ENCODE peak calls at places on chromosomes 3 and 15, in eight cellular contexts. W is Ammon's horn, D is GDM1, F is lower lobe of right lung, E is NCI-H146, U is Calu3, N is Kasumi-1, A is activated gamma-delta T cell. T is an unnamed sample.

GRCh38 chr15:68635142-68635541 is 56.3 kb downstream of the CORO2B start:
- DNase-seq in N (no peak), D (no peak), U (no peak), W (peak; percentile 86), F (no peak), A (no peak), E (no peak), T (no peak)

GRCh38 chr3:67461667-67462142 is 192.7 kb downstream of the SUCLG2 start:
- DNase-seq in W (no peak), D (no peak), E (no peak), U (no peak), F (no peak), A (no peak), N (no peak), T (no peak)

GRCh38 chr3:26089249-26089648 is 299.4 kb downstream of the OXSM start:
- DNase-seq in A (no peak), N (no peak), W (no peak), E (no peak), F (no peak), D (no peak), U (no peak), T (no peak)

GRCh38 chr3:22634450-22634849 is 568.7 kb upstream of the UBE2E2 start:
- DNase-seq in F (no peak), D (no peak), N (no peak), U (no peak), A (no peak), W (no peak), E (no peak), T (no peak)

GRCh38 chr3:168384990-168385389 is 289.3 kb upstream of the GOLIM4 start:
- DNase-seq in E (no peak), F (no peak), W (no peak), A (no peak), D (no peak), U (no peak), N (no peak), T (no peak)

GRCh38 chr15:58910456-58910855 is 23.0 kb downstream of the SLTM start:
- DNase-seq in A (no peak), F (no peak), D (no peak), N (no peak), W (no peak), E (no peak), U (no peak), T (no peak)

GRCh38 chr15:92043283-92043682 is 189.8 kb downstream of the SLCO3A1 start:
- DNase-seq in E (peak; percentile 22), A (no peak), U (no peak), W (no peak), D (no peak), F (no peak), N (no peak), T (no peak)

GRCh38 chr3:9784876-9785443 is 7.3 kb downstream of the TADA3 start:
- DNase-seq in W (no peak), D (no peak), U (no peak), E (no peak), F (no peak), N (no peak), A (no peak), T (no peak)

GRCh38 chr3:51961607-51962569 is 5.4 kb downstream of the PCBP4 start:
- DNase-seq in A (no peak), D (no peak), W (no peak), N (no peak), F (no peak), U (no peak), E (no peak), T (no peak)

T was measured in kidney.